ENCODE peak calls at places on chromosome 13, in six cellular contexts. C is activated T-cell treated with anti-CD3 and anti-CD28 coated beads for 48 hours; F is HT-29; S is stimulated activated CD4-positive, alpha-beta T cell treated with anti-CD3 and anti-CD28 coated beads, Interleukin-15, amount 100 ng/mL, for 24 hours; I is HEK293T; P is cardiac muscle cell. O is an unnamed sample.

GRCh38 chr13:51970251-51970793 is 40.9 kb downstream of the ATP7B start:
- DNase-seq in S (no peak), I (no peak), C (no peak), P (no peak), F (no peak), O (no peak)

GRCh38 chr13:24618219-24618955 is 61.8 kb upstream of the ATP12A start:
- DNase-seq in F (peak), I (no peak), C (peak), P (no peak), S (peak), O (no peak)

GRCh38 chr13:50713849-50714248 is 129.6 kb downstream of the DLEU7 start:
- DNase-seq in C (no peak), I (no peak), P (no peak), S (peak), F (no peak), O (no peak)

GRCh38 chr13:47611664-47612288 is 389.3 kb downstream of the SUCLA2 start:
- DNase-seq in I (no peak), P (no peak), F (no peak), C (no peak), S (no peak), O (no peak)

GRCh38 chr13:110910013-110910890 is 4.6 kb downstream of the ANKRD10 start:
- DNase-seq in P (no peak), I (no peak), C (no peak), F (peak), S (no peak), O (no peak)

GRCh38 chr13:113981201-113981605 is 7.3 kb upstream of the C13orf46 start:
- DNase-seq in F (peak), P (no peak), I (no peak), S (no peak), C (no peak), O (no peak)

GRCh38 chr13:36796052-36796451 is 23.0 kb upstream of the RFXAP start:
- DNase-seq in I (no peak), C (no peak), P (no peak), S (no peak), F (no peak), O (no peak)

GRCh38 chr13:38662362-38662761 is 24.5 kb upstream of the FREM2 start:
- DNase-seq in S (no peak), P (peak), C (no peak), I (peak), F (no peak), O (no peak)

GRCh38 chr13:43573361-43573740 is 213.4 kb downstream of the ENOX1 start:
- DNase-seq in I (no peak), C (no peak), S (no peak), P (no peak), F (no peak), O (no peak)

GRCh38 chr13:21015284-21015683 is 46.1 kb downstream of the LATS2 start:
- DNase-seq in C (no peak), I (no peak), P (no peak), S (no peak), F (no peak), O (no peak)

O was measured in SK-N-DZ.